ENCODE peak calls at places on chromosome 13, in four cellular contexts. One of them, this sample, is unnamed.

GRCh38 chr13:99996177-99996705 is 14.7 kb downstream of the ZIC2 start:
- DNase-seq in HL-60: no peak
- DNase-seq in GM12878: no peak
- DNase-seq in K562: no peak
- DNase-seq in this sample: no peak

GRCh38 chr13:28117689-28118377 is 17.5 kb upstream of the FLT3 start:
- DNase-seq in K562: no peak
- DNase-seq in GM12878: no peak
- DNase-seq in HL-60: no peak
- DNase-seq in this sample: no peak

GRCh38 chr13:100022798-100023197 is 41.2 kb downstream of the ZIC2 start:
- DNase-seq in K562: no peak
- DNase-seq in GM12878: no peak
- DNase-seq in HL-60: no peak
- DNase-seq in this sample: no peak

GRCh38 chr13:82636119-82636518 is 1246.2 kb downstream of the SLITRK1 start:
- DNase-seq in K562: no peak
- DNase-seq in HL-60: no peak
- DNase-seq in GM12878: no peak
- DNase-seq in this sample: no peak

GRCh38 chr13:32107474-32107873 is 75.9 kb downstream of the FRY start:
- DNase-seq in GM12878: no peak
- DNase-seq in K562: no peak
- DNase-seq in HL-60: peak
- DNase-seq in this sample: no peak

GRCh38 chr13:75494491-75494890 is 12.5 kb upstream of the TBC1D4 start:
- DNase-seq in K562: no peak
- DNase-seq in GM12878: no peak
- DNase-seq in HL-60: no peak
- DNase-seq in this sample: no peak

GRCh38 chr13:45121421-45121820 is 1.1 kb downstream of the GTF2F2 start:
- DNase-seq in HL-60: no peak
- DNase-seq in GM12878: no peak
- DNase-seq in K562: no peak
- DNase-seq in this sample: no peak

GRCh38 chr13:73828811-73829210 is 305.4 kb downstream of the KLF12 start:
- DNase-seq in K562: no peak
- DNase-seq in GM12878: no peak
- DNase-seq in HL-60: no peak
- DNase-seq in this sample: no peak

GRCh38 chr13:27053235-27053884 is 118.3 kb downstream of the USP12 start:
- DNase-seq in GM12878: no peak
- DNase-seq in K562: peak
- DNase-seq in HL-60: no peak
- DNase-seq in this sample: no peak

GRCh38 chr13:31540316-31540715 is 199.0 kb upstream of the RXFP2 start:
- DNase-seq in HL-60: no peak
- DNase-seq in GM12878: no peak
- DNase-seq in K562: no peak
- DNase-seq in this sample: no peak

GRCh38 chr13:65597839-65598818 is 1632.0 kb downstream of the PCDH9 start:
- DNase-seq in HL-60: no peak
- DNase-seq in K562: no peak
- DNase-seq in GM12878: no peak
- DNase-seq in this sample: no peak

GRCh38 chr13:113841355-113841653 is 22.6 kb downstream of the GAS6 start:
- DNase-seq in K562: no peak
- DNase-seq in HL-60: no peak
- DNase-seq in GM12878: no peak
- DNase-seq in this sample: no peak

GRCh38 chr13:23794267-23795161 is 94.7 kb downstream of the MIPEP start:
- DNase-seq in GM12878: peak
- DNase-seq in HL-60: no peak
- DNase-seq in K562: no peak
- DNase-seq in this sample: no peak

GRCh38 chr13:74554581-74555290 is 420.5 kb upstream of the KLF12 start:
- DNase-seq in K562: no peak
- DNase-seq in HL-60: no peak
- DNase-seq in GM12878: no peak
- DNase-seq in this sample: no peak

GRCh38 chr13:38394777-38395504 is 45.3 kb downstream of the UFM1 start:
- DNase-seq in K562: no peak
- DNase-seq in HL-60: no peak
- DNase-seq in GM12878: no peak
- DNase-seq in this sample: no peak

GRCh38 chr13:79591493-79591892 is 110.5 kb downstream of the NDFIP2 start:
- DNase-seq in GM12878: no peak
- DNase-seq in HL-60: no peak
- DNase-seq in K562: no peak
- DNase-seq in this sample: no peak

GRCh38 chr13:40539954-40540706 is 126.3 kb downstream of the FOXO1 start:
- DNase-seq in K562: no peak
- DNase-seq in GM12878: no peak
- DNase-seq in HL-60: no peak
- DNase-seq in this sample: no peak

GRCh38 chr13:44237276-44237767 is 136.3 kb upstream of the SERP2 start:
- DNase-seq in HL-60: no peak
- DNase-seq in K562: no peak
- DNase-seq in GM12878: peak
- DNase-seq in this sample: peak

GRCh38 chr13:50845211-50845610 is 1.7 kb upstream of the DLEU7 start:
- DNase-seq in HL-60: no peak
- DNase-seq in GM12878: no peak
- DNase-seq in K562: no peak
- DNase-seq in this sample: no peak

GRCh38 chr13:101709952-101710351 is 257.5 kb downstream of the ITGBL1 start:
- DNase-seq in HL-60: no peak
- DNase-seq in K562: no peak
- DNase-seq in GM12878: no peak
- DNase-seq in this sample: no peak

GRCh38 chr13:113945857-113946408 is 27.9 kb downstream of the C13orf46 start:
- DNase-seq in GM12878: no peak
- DNase-seq in K562: no peak
- DNase-seq in HL-60: no peak
- DNase-seq in this sample: no peak

GRCh38 chr13:20826810-20827560 is 53.2 kb upstream of the EEF1AKMT1 start:
- DNase-seq in K562: no peak
- DNase-seq in GM12878: no peak
- DNase-seq in HL-60: no peak
- DNase-seq in this sample: no peak

DNA sequence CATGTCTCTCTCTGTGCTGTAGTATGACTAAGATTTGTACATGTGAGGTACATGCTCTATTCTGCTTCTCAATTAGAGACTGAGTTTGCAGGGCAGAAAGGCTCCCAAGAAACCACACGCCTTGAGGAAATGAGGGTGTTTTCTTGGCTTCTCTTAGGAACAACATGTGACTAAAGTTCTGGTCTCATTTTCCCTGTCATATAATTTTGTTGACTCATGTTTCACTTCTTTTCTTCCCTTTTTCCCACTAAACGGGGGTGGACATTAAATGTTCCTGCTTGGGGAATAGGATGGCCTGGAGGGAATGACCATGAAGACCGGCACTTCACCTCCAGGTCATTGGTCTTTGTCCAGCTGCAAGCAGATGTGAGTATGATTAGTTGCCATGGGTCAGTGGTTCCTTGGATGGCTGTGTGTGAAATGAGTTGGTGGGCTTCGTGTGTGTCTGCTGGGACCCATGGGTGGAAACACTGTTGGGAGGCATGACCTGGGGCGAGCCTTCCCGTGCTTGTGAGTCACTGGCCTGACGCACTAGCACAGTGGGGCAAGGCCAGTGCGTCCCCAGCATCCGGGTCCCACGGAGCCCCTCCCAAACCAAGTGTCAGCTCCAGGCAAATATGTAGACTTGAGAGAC is 56.6 kb downstream of the COL4A1 start:
- DNase-seq in HL-60: no peak
- DNase-seq in K562: no peak
- DNase-seq in GM12878: no peak
- DNase-seq in this sample: no peak
- TF ChIP-seq SPI1 in HL-60: no peak
- TF ChIP-seq SPI1 in K562: no peak
- TF ChIP-seq SPI1 in GM12878: no peak
- TF ChIP-seq SPI1 in this sample: no peak

DNA sequence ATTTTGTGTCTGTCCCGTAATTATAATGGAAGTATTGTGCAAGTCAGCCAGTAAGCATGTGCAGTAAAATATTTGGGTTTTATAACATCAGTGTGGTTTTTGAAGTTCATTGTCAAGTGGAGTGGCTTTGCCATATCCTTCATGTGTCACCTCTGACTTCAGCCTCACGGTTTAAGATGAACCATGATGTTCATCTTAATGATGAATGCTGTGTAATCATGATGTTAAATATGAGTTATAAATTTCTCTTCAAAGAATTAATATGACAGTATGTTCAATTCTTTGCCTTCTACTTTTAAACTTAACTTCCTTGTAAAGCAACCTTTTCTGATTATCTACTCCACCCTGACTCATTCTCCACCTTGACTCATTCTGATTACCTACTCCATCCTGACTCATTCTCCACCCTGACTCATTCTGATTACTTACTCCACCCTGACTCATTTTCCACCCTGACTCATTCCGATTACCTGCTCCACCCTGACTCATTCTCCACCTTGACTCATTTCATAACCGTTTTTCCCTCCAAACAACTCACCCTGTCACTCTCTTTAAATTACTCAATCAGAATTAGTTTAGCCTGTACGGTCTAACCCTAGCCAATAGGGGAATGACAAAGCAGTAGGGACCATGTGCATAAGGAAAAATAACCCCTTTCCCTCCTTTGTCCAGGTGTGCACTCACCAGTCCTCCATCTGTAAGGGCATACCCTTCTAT is 50.3 kb upstream of the ANKRD10 start:
- DNase-seq in K562: peak
- DNase-seq in HL-60: peak
- DNase-seq in GM12878: peak
- DNase-seq in this sample: no peak
- TF ChIP-seq POLR2AphosphoS5 in K562: peak
- TF ChIP-seq POLR2AphosphoS5 in HL-60: no peak
- TF ChIP-seq POLR2AphosphoS5 in GM12878: no peak
- TF ChIP-seq POLR2AphosphoS5 in this sample: no peak

GRCh38 chr13:109873351-109874123 is 87.2 kb upstream of the IRS2 start:
- DNase-seq in GM12878: no peak
- DNase-seq in HL-60: no peak
- DNase-seq in K562: no peak
- DNase-seq in this sample: no peak

GRCh38 chr13:109875746-109876145 is 89.4 kb upstream of the IRS2 start:
- DNase-seq in K562: no peak
- DNase-seq in GM12878: no peak
- DNase-seq in HL-60: no peak
- DNase-seq in this sample: no peak

GRCh38 chr13:109874444-109874920 is 88.1 kb upstream of the IRS2 start:
- DNase-seq in HL-60: no peak
- DNase-seq in K562: no peak
- DNase-seq in GM12878: no peak
- DNase-seq in this sample: no peak

GRCh38 chr13:109872864-109873263 is 86.5 kb upstream of the IRS2 start:
- DNase-seq in K562: no peak
- DNase-seq in HL-60: no peak
- DNase-seq in GM12878: no peak
- DNase-seq in this sample: no peak

GRCh38 chr13:109874921-109875454 is 88.6 kb upstream of the IRS2 start:
- DNase-seq in K562: no peak
- DNase-seq in HL-60: no peak
- DNase-seq in GM12878: no peak
- DNase-seq in this sample: no peak
- TF ChIP-seq SPI1 in K562: no peak
- TF ChIP-seq SPI1 in HL-60: no peak
- TF ChIP-seq SPI1 in GM12878: no peak
- TF ChIP-seq SPI1 in this sample: no peak

DNA sequence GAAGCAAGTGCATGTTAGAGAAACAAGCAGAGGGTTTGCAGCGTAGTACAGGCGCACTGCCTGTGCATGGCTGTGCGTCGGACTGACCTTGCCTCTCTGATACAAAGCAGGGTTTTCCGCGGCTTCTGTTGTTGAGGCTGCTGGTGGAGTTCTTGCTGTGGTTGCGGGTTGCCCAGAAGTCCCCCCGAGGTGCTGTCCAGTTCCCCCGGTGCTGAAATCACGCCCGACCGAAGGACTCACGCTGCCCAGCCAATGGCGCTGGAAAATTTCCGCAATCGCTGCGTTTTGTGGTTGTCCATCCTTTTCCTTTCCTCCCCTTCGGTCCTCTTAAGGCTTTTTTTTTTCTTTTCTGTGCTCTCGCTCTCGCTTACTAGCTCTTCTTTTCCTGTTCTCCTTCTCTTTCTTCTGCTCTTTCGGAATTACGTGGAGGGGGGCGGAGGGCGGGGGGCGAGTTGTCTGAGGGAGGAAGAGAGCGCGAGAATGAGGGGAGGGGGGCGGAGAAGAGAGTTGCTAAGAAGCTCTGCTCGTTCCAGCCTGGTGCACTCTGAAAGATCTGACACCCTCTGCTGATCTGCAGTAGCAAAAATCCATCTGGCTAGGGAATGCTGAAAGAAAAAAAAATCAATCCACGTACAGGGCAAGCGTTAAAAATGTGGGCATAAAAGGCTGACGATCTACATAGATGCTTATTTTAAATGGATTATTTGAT is at the start of gene SLITRK1:
- DNase-seq in GM12878: peak
- DNase-seq in K562: no peak
- DNase-seq in HL-60: no peak
- DNase-seq in this sample: peak
- TF ChIP-seq POLR2AphosphoS5 in GM12878: no peak
- TF ChIP-seq POLR2AphosphoS5 in K562: no peak
- TF ChIP-seq POLR2AphosphoS5 in HL-60: no peak
- TF ChIP-seq POLR2AphosphoS5 in this sample: no peak

DNA sequence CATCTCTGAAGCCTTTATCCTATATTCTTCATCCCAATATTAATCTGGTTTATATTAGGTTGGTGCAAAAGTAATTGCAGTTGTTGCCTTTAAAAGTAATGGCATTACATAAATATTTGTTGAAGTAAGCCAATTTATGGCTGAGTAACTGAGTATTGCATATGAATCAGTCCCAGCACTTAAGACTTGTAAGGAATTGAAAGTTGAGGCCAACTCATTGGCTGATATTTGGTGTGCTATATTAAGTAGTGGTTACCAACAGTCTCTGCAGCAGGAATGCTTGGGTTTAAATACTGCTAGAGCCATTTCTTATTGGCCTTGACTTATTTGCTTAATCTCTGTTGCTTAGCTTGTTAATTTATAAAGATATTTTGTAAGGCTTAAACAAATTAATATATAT is 460.7 kb downstream of the GPC6 start:
- DNase-seq in HL-60: no peak
- DNase-seq in K562: no peak
- DNase-seq in GM12878: no peak
- DNase-seq in this sample: no peak
- TF ChIP-seq SPI1 in HL-60: no peak
- TF ChIP-seq SPI1 in K562: no peak
- TF ChIP-seq SPI1 in GM12878: no peak
- TF ChIP-seq SPI1 in this sample: no peak